ENCODE peak calls at places on chromosomes 4 and X, in eight cellular contexts. One of them, this sample, is unnamed. For H3K4me1, the result is how much of the 10 kb centered on the place peaks cover.

GRCh38 chrX:72308566-72309296 is 3.0 kb upstream of the CITED1 start:
- DNase-seq in right lobe of liver: peak
- DNase-seq in Peyer's patch: peak
- DNase-seq in A549: peak
- DNase-seq in uterus: peak
- DNase-seq in upper lobe of left lung: no peak
- DNase-seq in body of pancreas: peak
- DNase-seq in tibial nerve: peak
- DNase-seq in this sample: no peak

GRCh38 chrX:95764972-95765451 is 919.6 kb upstream of the DIAPH2 start:
- DNase-seq in Peyer's patch: no peak
- DNase-seq in upper lobe of left lung: no peak
- DNase-seq in A549: peak
- DNase-seq in uterus: no peak
- DNase-seq in right lobe of liver: no peak
- DNase-seq in tibial nerve: peak
- DNase-seq in body of pancreas: peak
- DNase-seq in this sample: no peak

GRCh38 chr4:24032371-24032989 is 142.6 kb upstream of the PPARGC1A start:
- DNase-seq in tibial nerve: no peak
- DNase-seq in Peyer's patch: no peak
- DNase-seq in body of pancreas: no peak
- DNase-seq in right lobe of liver: no peak
- DNase-seq in A549: peak
- DNase-seq in upper lobe of left lung: no peak
- DNase-seq in uterus: no peak
- DNase-seq in this sample: no peak

GRCh38 chrX:23554304-23554703 is 113.0 kb upstream of the PRDX4 start:
- DNase-seq in uterus: no peak
- DNase-seq in A549: peak
- DNase-seq in upper lobe of left lung: no peak
- DNase-seq in tibial nerve: peak
- DNase-seq in right lobe of liver: no peak
- DNase-seq in body of pancreas: no peak
- DNase-seq in Peyer's patch: no peak
- DNase-seq in this sample: no peak

GRCh38 chrX:149825424-149825823 is 43.7 kb downstream of the MAGEA9 start:
- DNase-seq in uterus: no peak
- DNase-seq in A549: peak
- DNase-seq in body of pancreas: no peak
- DNase-seq in Peyer's patch: no peak
- DNase-seq in tibial nerve: no peak
- DNase-seq in right lobe of liver: peak
- DNase-seq in upper lobe of left lung: no peak
- DNase-seq in this sample: no peak

GRCh38 chr4:182225257-182225852 is 17.8 kb upstream of the TENM3 start:
- DNase-seq in A549: no peak
- DNase-seq in upper lobe of left lung: no peak
- DNase-seq in tibial nerve: no peak
- DNase-seq in uterus: no peak
- DNase-seq in Peyer's patch: no peak
- DNase-seq in body of pancreas: no peak
- DNase-seq in right lobe of liver: no peak
- DNase-seq in this sample: no peak

GRCh38 chr4:19580090-19580489 is 671.6 kb upstream of the SLIT2 start:
- DNase-seq in body of pancreas: no peak
- DNase-seq in upper lobe of left lung: no peak
- DNase-seq in right lobe of liver: no peak
- DNase-seq in tibial nerve: no peak
- DNase-seq in uterus: no peak
- DNase-seq in Peyer's patch: no peak
- DNase-seq in A549: no peak
- DNase-seq in this sample: no peak

GRCh38 chr4:183349673-183350072 is 27.4 kb upstream of the CLDN24 start:
- DNase-seq in body of pancreas: no peak
- DNase-seq in right lobe of liver: no peak
- DNase-seq in Peyer's patch: no peak
- DNase-seq in uterus: no peak
- DNase-seq in tibial nerve: no peak
- DNase-seq in A549: no peak
- DNase-seq in upper lobe of left lung: no peak
- DNase-seq in this sample: no peak

GRCh38 chrX:106684207-106684606 is 42.3 kb upstream of the RNF128 start:
- DNase-seq in upper lobe of left lung: no peak
- DNase-seq in A549: no peak
- DNase-seq in tibial nerve: no peak
- DNase-seq in Peyer's patch: no peak
- DNase-seq in body of pancreas: no peak
- DNase-seq in uterus: no peak
- DNase-seq in right lobe of liver: no peak
- DNase-seq in this sample: no peak

GRCh38 chr4:15400911-15401671 is 26.7 kb upstream of the C1QTNF7 start:
- DNase-seq in right lobe of liver: peak
- DNase-seq in body of pancreas: no peak
- DNase-seq in uterus: peak
- DNase-seq in Peyer's patch: peak
- DNase-seq in A549: peak
- DNase-seq in upper lobe of left lung: no peak
- DNase-seq in tibial nerve: peak
- DNase-seq in this sample: no peak

GRCh38 chr4:89306486-89307184 is 965 bp downstream of the GPRIN3 start:
- DNase-seq in A549: peak
- DNase-seq in upper lobe of left lung: no peak
- DNase-seq in uterus: no peak
- DNase-seq in body of pancreas: no peak
- DNase-seq in tibial nerve: no peak
- DNase-seq in Peyer's patch: no peak
- DNase-seq in right lobe of liver: no peak
- DNase-seq in this sample: no peak

GRCh38 chrX:16222123-16222522 is 54.8 kb downstream of the MAGEB17 start:
- DNase-seq in body of pancreas: no peak
- DNase-seq in tibial nerve: no peak
- DNase-seq in Peyer's patch: no peak
- DNase-seq in uterus: no peak
- DNase-seq in upper lobe of left lung: no peak
- DNase-seq in A549: no peak
- DNase-seq in right lobe of liver: no peak
- DNase-seq in this sample: no peak

GRCh38 chrX:107537815-107538214 is 88.4 kb downstream of the FRMPD3 start:
- DNase-seq in A549: peak
- DNase-seq in uterus: no peak
- DNase-seq in right lobe of liver: no peak
- DNase-seq in upper lobe of left lung: no peak
- DNase-seq in body of pancreas: peak
- DNase-seq in Peyer's patch: no peak
- DNase-seq in tibial nerve: peak
- DNase-seq in this sample: no peak

GRCh38 chrX:118156254-118156952 is 39.8 kb upstream of the KLHL13 start:
- DNase-seq in uterus: no peak
- DNase-seq in A549: no peak
- DNase-seq in Peyer's patch: no peak
- DNase-seq in tibial nerve: no peak
- DNase-seq in upper lobe of left lung: no peak
- DNase-seq in body of pancreas: no peak
- DNase-seq in right lobe of liver: no peak
- DNase-seq in this sample: no peak

GRCh38 chr4:150237110-150237852 is 159.0 kb downstream of the DCLK2 start:
- DNase-seq in Peyer's patch: no peak
- DNase-seq in body of pancreas: no peak
- DNase-seq in right lobe of liver: no peak
- DNase-seq in tibial nerve: no peak
- DNase-seq in uterus: no peak
- DNase-seq in A549: peak
- DNase-seq in upper lobe of left lung: no peak
- DNase-seq in this sample: no peak

GRCh38 chr4:1204828-1205591 is 32.6 kb upstream of the SPON2 start:
- DNase-seq in upper lobe of left lung: peak
- DNase-seq in Peyer's patch: peak
- DNase-seq in uterus: peak
- DNase-seq in body of pancreas: peak
- DNase-seq in right lobe of liver: peak
- DNase-seq in tibial nerve: no peak
- DNase-seq in A549: no peak
- DNase-seq in this sample: no peak

GRCh38 chr4:48906283-48907173 is at the start of gene OCIAD2:
- DNase-seq in upper lobe of left lung: peak
- DNase-seq in tibial nerve: no peak
- DNase-seq in A549: peak
- DNase-seq in uterus: peak
- DNase-seq in right lobe of liver: peak
- DNase-seq in body of pancreas: peak
- DNase-seq in Peyer's patch: peak
- DNase-seq in this sample: peak
- TF ChIP-seq POLR2A in upper lobe of left lung: no peak
- TF ChIP-seq POLR2A in tibial nerve: no peak
- TF ChIP-seq POLR2A in A549: peak
- TF ChIP-seq POLR2A in uterus: peak
- TF ChIP-seq POLR2A in right lobe of liver: peak
- TF ChIP-seq POLR2A in body of pancreas: peak
- TF ChIP-seq POLR2A in Peyer's patch: peak
- TF ChIP-seq POLR2A in this sample: no peak

GRCh38 chr4:185096032-185096653 is 46.9 kb upstream of the SLC25A4 start:
- DNase-seq in A549: peak
- DNase-seq in uterus: peak
- DNase-seq in tibial nerve: peak
- DNase-seq in Peyer's patch: no peak
- DNase-seq in body of pancreas: peak
- DNase-seq in right lobe of liver: no peak
- DNase-seq in upper lobe of left lung: no peak
- DNase-seq in this sample: no peak

GRCh38 chr4:185099024-185099682 is 43.9 kb upstream of the SLC25A4 start:
- DNase-seq in upper lobe of left lung: peak
- DNase-seq in right lobe of liver: no peak
- DNase-seq in uterus: no peak
- DNase-seq in Peyer's patch: no peak
- DNase-seq in tibial nerve: no peak
- DNase-seq in body of pancreas: no peak
- DNase-seq in A549: no peak
- DNase-seq in this sample: no peak

GRCh38 chr4:185088899-185089298 is 54.2 kb upstream of the SLC25A4 start:
- DNase-seq in right lobe of liver: no peak
- DNase-seq in tibial nerve: no peak
- DNase-seq in Peyer's patch: no peak
- DNase-seq in A549: no peak
- DNase-seq in uterus: no peak
- DNase-seq in body of pancreas: no peak
- DNase-seq in upper lobe of left lung: no peak
- DNase-seq in this sample: no peak

GRCh38 chr4:185093573-185093972 is 49.5 kb upstream of the SLC25A4 start:
- DNase-seq in body of pancreas: no peak
- DNase-seq in uterus: no peak
- DNase-seq in upper lobe of left lung: no peak
- DNase-seq in right lobe of liver: no peak
- DNase-seq in Peyer's patch: no peak
- DNase-seq in tibial nerve: no peak
- DNase-seq in A549: no peak
- DNase-seq in this sample: no peak
- H3K27ac ChIP-seq in body of pancreas: no peak
- H3K27ac ChIP-seq in uterus: no peak
- H3K27ac ChIP-seq in upper lobe of left lung: no peak
- H3K27ac ChIP-seq in right lobe of liver: no peak
- H3K27ac ChIP-seq in Peyer's patch: no peak
- H3K27ac ChIP-seq in tibial nerve: no peak
- H3K27ac ChIP-seq in A549: no peak
- H3K27ac ChIP-seq in this sample: no peak

GRCh38 chr4:7802093-7802726 is 137.5 kb downstream of the AFAP1 start:
- DNase-seq in Peyer's patch: peak
- DNase-seq in right lobe of liver: peak
- DNase-seq in tibial nerve: peak
- DNase-seq in upper lobe of left lung: no peak
- DNase-seq in uterus: peak
- DNase-seq in A549: peak
- DNase-seq in body of pancreas: peak
- DNase-seq in this sample: no peak

GRCh38 chr4:7804759-7805385 is 134.8 kb downstream of the AFAP1 start:
- DNase-seq in A549: no peak
- DNase-seq in tibial nerve: no peak
- DNase-seq in uterus: no peak
- DNase-seq in right lobe of liver: no peak
- DNase-seq in upper lobe of left lung: no peak
- DNase-seq in body of pancreas: no peak
- DNase-seq in Peyer's patch: no peak
- DNase-seq in this sample: no peak

GRCh38 chr4:7803371-7803770 is 136.3 kb downstream of the AFAP1 start:
- DNase-seq in upper lobe of left lung: no peak
- DNase-seq in body of pancreas: no peak
- DNase-seq in right lobe of liver: no peak
- DNase-seq in uterus: no peak
- DNase-seq in A549: no peak
- DNase-seq in Peyer's patch: peak
- DNase-seq in tibial nerve: no peak
- DNase-seq in this sample: no peak

GRCh38 chr4:7805533-7806079 is 134.1 kb downstream of the AFAP1 start:
- DNase-seq in body of pancreas: peak
- DNase-seq in tibial nerve: no peak
- DNase-seq in A549: peak
- DNase-seq in Peyer's patch: peak
- DNase-seq in right lobe of liver: peak
- DNase-seq in uterus: no peak
- DNase-seq in upper lobe of left lung: no peak
- DNase-seq in this sample: no peak

DNA sequence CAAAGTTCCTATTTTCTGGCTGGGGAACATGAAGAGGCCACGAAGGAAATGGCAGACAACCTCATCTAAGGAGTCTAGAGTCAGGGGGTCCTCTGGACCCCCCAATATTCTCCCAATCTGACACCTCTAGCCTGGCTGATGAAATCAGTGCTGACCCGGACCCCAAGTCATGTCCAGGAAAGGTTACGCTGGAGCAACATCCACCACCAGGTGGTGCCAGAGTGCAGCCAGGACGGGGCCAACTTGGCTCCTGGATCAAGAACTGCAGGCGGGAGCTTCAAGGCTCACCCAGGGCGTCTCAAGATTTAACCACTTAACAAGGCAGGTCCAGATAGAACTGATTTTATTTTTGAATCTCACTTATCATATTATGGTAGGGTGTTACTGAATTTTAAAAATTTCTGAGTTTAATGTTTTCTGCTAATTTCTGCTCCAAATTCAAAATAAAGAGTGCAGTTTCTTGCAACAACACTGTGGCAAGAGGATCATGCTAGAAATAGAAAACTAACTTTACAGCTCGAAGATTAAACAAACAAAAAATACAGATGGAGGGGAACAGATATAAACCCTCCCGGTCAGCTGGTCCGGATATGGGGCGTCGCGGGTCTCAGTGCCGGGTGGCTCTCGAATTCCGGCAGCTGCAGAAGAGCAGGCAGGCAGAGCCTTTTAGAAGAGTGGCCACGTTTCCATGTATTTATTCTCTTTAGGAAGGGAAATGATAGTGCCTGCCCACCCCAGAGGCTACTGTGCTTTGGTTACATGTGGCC is 135.5 kb downstream of the AFAP1 start:
- DNase-seq in body of pancreas: peak
- DNase-seq in tibial nerve: peak
- DNase-seq in uterus: peak
- DNase-seq in right lobe of liver: peak
- DNase-seq in A549: peak
- DNase-seq in upper lobe of left lung: peak
- DNase-seq in Peyer's patch: peak
- DNase-seq in this sample: no peak
- H3K4me1 ChIP-seq in body of pancreas: under half
- H3K4me1 ChIP-seq in tibial nerve: under half
- H3K4me1 ChIP-seq in uterus: under half
- H3K4me1 ChIP-seq in right lobe of liver: under half
- H3K4me1 ChIP-seq in A549: half or more
- H3K4me1 ChIP-seq in upper lobe of left lung: under half
- H3K4me1 ChIP-seq in Peyer's patch: under half
- H3K4me1 ChIP-seq in this sample: under half

GRCh38 chr4:144645621-144646522 is at the start of gene HHIP:
- DNase-seq in upper lobe of left lung: peak
- DNase-seq in A549: peak
- DNase-seq in tibial nerve: peak
- DNase-seq in body of pancreas: peak
- DNase-seq in uterus: peak
- DNase-seq in Peyer's patch: peak
- DNase-seq in right lobe of liver: peak
- DNase-seq in this sample: no peak
- TF ChIP-seq POLR2A in upper lobe of left lung: no peak
- TF ChIP-seq POLR2A in A549: no peak
- TF ChIP-seq POLR2A in tibial nerve: peak
- TF ChIP-seq POLR2A in body of pancreas: peak
- TF ChIP-seq POLR2A in uterus: peak
- TF ChIP-seq POLR2A in Peyer's patch: no peak
- TF ChIP-seq POLR2A in right lobe of liver: peak
- TF ChIP-seq POLR2A in this sample: no peak